ENCODE peak calls at places on chromosomes 3 and 15, in six cellular contexts. T is AG10803, O is right lobe of liver, I is astrocyte of the spinal cord, X is fibroblast of lung, V is ovary. J is an unnamed sample.

GRCh38 chr15:78850352-78850751 is 22.3 kb upstream of the MORF4L1 start:
- DNase-seq in T (no peak), O (no peak), I (no peak), X (no peak), V (no peak), J (no peak)

GRCh38 chr15:51097553-51098330 is 3.0 kb upstream of the TNFAIP8L3 start:
- DNase-seq in T (peak; percentile 47), O (no peak), I (peak; percentile 60), X (peak; percentile 49), V (no peak), J (no peak)

GRCh38 chr3:17030438-17030837 is 145.7 kb downstream of the PLCL2 start:
- DNase-seq in T (no peak), O (no peak), I (no peak), X (no peak), V (no peak), J (no peak)

GRCh38 chr3:44021646-44022594 is 219.8 kb upstream of the TOPAZ1 start:
- DNase-seq in T (peak; percentile 25), O (no peak), I (peak; percentile 33), X (no peak), V (no peak), J (no peak)

GRCh38 chr15:65101891-65102708 is 12.9 kb downstream of the UBAP1L start:
- DNase-seq in T (no peak), O (no peak), I (no peak), X (no peak), V (no peak), J (no peak)

GRCh38 chr3:112111785-112112402 is 21.2 kb downstream of the GCSAM start:
- DNase-seq in T (peak; percentile 68), O (peak; percentile 51), I (peak; percentile 67), X (peak; percentile 76), V (no peak), J (no peak)

GRCh38 chr3:114764056-114764492 is 383.0 kb downstream of the ZBTB20 start:
- DNase-seq in T (peak; percentile 26), O (peak; percentile 82), I (peak; percentile 3), X (peak; percentile 30), V (no peak), J (no peak)

GRCh38 chr3:172330413-172330812 is 117.8 kb downstream of the GHSR start:
- DNase-seq in T (no peak), O (no peak), I (no peak), X (no peak), V (no peak), J (no peak)

GRCh38 chr15:74950078-74951000 is 6.2 kb downstream of the RPP25 start:
- DNase-seq in T (peak; percentile 64), O (peak; percentile 69), I (peak; percentile 68), X (peak; percentile 74), V (peak; percentile 60), J (peak; percentile 89)

GRCh38 chr3:70556056-70556455 is 243.6 kb upstream of the MDFIC2 start:
- DNase-seq in T (no peak), O (no peak), I (peak; percentile 43), X (no peak), V (no peak), J (no peak)

GRCh38 chr3:10228248-10228950 is 19.9 kb upstream of the TATDN2 start:
- DNase-seq in T (no peak), O (no peak), I (no peak), X (no peak), V (no peak), J (no peak)

GRCh38 chr15:95557226-95558046 is 773.1 kb upstream of the NR2F2 start:
- DNase-seq in T (peak; percentile 89), O (no peak), I (peak; percentile 97), X (peak; percentile 93), V (no peak), J (no peak)

GRCh38 chr15:80525853-80526252 is 121.7 kb downstream of the ARNT2 start:
- DNase-seq in T (no peak), O (no peak), I (no peak), X (no peak), V (no peak), J (no peak)

GRCh38 chr3:115676336-115676735 is 53.0 kb downstream of the GAP43 start:
- DNase-seq in T (no peak), O (no peak), I (no peak), X (no peak), V (no peak), J (no peak)

GRCh38 chr3:61663728-61664492 is 102.5 kb downstream of the PTPRG start:
- DNase-seq in T (peak; percentile 98), O (no peak), I (peak; percentile 98), X (peak; percentile 95), V (no peak), J (no peak)

GRCh38 chr3:140128217-140129137 is 193.5 kb downstream of the CLSTN2 start:
- DNase-seq in T (peak; percentile 28), O (peak; percentile 48), I (no peak), X (no peak), V (no peak), J (no peak)

GRCh38 chr3:98587654-98588532 is 5.5 kb downstream of the CPOX start:
- DNase-seq in T (peak; percentile 42), O (no peak), I (no peak), X (no peak), V (no peak), J (no peak)

GRCh38 chr15:70794596-70795310 is 31.4 kb upstream of the UACA start:
- DNase-seq in T (no peak), O (no peak), I (peak; percentile 88), X (peak; percentile 38), V (no peak), J (no peak)

GRCh38 chr15:70791248-70791647 is 27.9 kb upstream of the UACA start:
- DNase-seq in T (no peak), O (no peak), I (no peak), X (no peak), V (no peak), J (no peak)

GRCh38 chr15:70795311-70795665 is 31.9 kb upstream of the UACA start:
- DNase-seq in T (peak; percentile 93), O (no peak), I (peak; percentile 96), X (peak; percentile 95), V (no peak), J (no peak)

GRCh38 chr15:70792171-70792573 is 28.8 kb upstream of the UACA start:
- DNase-seq in T (peak; percentile 71), O (no peak), I (peak; percentile 62), X (no peak), V (no peak), J (no peak)

DNA sequence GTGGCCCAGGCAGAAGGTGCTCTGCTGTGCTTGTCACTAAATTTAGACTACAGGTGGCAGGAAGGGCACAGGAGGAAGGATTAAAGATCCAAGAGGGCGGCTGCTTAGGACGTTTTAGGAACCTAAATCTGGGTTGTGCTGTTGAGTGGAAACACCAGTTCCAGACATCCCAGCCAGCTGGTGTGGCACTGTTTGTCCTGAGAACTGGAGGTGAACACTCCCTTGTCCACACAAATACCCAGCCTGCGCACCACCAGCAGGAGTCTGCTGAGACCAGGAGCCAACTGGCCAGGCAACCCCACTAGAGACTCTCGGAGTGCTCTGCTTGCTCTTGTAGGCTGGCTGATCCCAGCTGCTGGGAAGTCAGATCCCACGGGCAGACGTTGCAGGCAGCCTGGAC is 30.3 kb upstream of the UACA start:
- DNase-seq in T (no peak), O (no peak), I (no peak), X (no peak), V (no peak), J (no peak)
- H3K4me3 ChIP-seq in T (no peak overlapping the region), O (no peak overlapping the region), I (no peak overlapping the region), X (no peak overlapping the region), V (no peak overlapping the region), J (no peak overlapping the region)

GRCh38 chr3:38711321-38711720 is 61.8 kb upstream of the SCN5A start:
- DNase-seq in T (no peak), O (no peak), I (no peak), X (no peak), V (no peak), J (no peak)

GRCh38 chr3:38713121-38713520 is 63.6 kb upstream of the SCN5A start:
- DNase-seq in T (no peak), O (no peak), I (no peak), X (no peak), V (no peak), J (no peak)

GRCh38 chr3:38702231-38702630 is 52.7 kb upstream of the SCN5A start:
- DNase-seq in T (no peak), O (no peak), I (no peak), X (no peak), V (no peak), J (no peak)

GRCh38 chr3:38706961-38707360 is 57.5 kb upstream of the SCN5A start:
- DNase-seq in T (no peak), O (no peak), I (no peak), X (no peak), V (no peak), J (no peak)

GRCh38 chr3:38707730-38708129 is 58.2 kb upstream of the SCN5A start:
- DNase-seq in T (no peak), O (no peak), I (no peak), X (no peak), V (no peak), J (no peak)
- TF ChIP-seq CTCF in T (peak; percentile 17), O (peak; percentile 37), I (peak; percentile 39), X (no peak), V (no peak), J (no peak)

DNA sequence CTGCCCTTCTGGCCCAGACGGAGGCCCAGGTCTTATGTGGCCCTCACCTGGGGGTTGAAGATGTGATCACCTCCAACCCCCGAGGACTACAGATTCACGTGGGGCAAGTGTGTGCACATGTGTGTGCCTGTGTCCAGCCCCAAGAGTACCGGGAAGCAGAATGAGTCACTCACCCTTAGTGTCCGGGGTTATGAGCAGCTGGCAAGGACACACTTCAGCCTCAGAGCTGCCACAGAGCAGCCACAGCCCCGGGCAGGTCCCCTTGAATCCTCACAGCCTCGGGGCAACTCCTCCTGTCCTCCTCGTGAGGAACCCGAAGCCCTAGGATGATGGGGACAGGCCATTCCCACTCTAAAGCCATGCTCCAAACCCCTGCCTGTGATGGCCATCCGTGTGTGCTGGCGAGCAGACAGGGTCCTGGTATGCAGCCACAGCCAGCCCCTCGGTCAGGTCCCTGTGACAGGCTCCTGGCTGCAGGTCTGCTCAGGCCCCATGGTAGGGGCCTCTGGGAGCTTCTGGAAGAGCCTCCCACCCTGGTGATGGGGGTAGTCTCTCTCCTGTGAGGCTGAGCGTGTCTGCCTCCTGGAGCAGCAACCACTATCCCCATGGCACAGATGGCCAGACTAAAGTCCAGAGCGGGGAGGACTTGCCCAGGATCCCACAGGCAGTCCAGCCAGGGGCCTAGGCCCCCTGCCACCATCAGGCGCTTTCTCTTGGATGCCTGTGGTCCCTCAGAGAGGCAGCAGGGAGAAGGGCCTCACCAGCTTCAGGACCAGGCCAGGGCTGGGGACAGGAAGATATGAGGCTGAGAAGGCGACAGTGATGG is 852 bp downstream of the STAB1 start:
- DNase-seq in T (peak; percentile 62), O (no peak), I (peak; percentile 30), X (peak; percentile 62), V (no peak), J (no peak)
- H3K4me3 ChIP-seq in T (no peak overlapping the region), O (peak overlapping the region; percentile 40), I (no peak overlapping the region), X (no peak overlapping the region), V (no peak overlapping the region), J (peak overlapping the region; percentile 29)

DNA sequence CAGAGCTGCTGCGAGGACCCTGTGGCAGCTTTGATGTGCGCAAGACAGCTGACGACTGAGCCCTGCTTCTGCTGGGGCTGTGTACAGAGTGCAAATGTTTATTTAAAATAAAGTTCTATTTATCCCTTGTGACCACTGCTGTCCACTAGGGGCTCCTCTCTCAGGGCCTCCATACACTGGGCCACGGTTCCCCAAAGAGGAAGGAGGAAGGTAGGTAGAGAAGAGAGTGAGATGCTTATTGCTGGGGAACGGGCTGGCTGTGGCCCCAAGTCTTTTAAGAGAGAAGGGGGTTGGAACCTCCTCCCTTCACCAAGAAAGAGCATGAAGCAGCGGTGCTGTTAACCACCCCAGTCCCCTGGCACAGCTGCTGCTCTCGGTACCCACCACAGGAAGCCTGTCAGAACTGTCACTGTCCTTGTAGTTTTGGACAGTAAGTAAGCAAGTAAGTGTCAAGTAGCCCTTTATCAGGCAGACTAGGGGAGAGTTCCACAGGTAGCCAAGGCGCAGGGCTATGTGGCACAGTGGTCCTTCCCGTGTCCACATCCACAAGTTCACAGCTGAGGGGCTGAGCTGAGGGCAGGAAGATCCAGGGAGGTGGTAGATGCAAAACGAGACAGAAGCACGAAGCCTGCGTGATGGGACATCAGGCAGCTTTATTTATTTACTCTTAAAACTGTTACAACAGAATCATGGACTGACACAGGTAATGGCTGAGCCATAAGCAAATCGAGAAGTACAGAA is 47.3 kb downstream of the DHX30 start:
- DNase-seq in T (peak; percentile 31), O (no peak), I (peak; percentile 32), X (peak; percentile 55), V (no peak), J (no peak)
- TF ChIP-seq CTCF in T (peak; percentile 57), O (peak; percentile 31), I (peak; percentile 57), X (peak; percentile 48), V (no peak), J (peak; percentile 28)

J was measured in dorsolateral prefrontal cortex.